ENCODE peak calls at places on chromosomes 5 and 9, in five cellular contexts. V is iris pigment epithelial cell, X is dermis microvascular lymphatic vessel endothelial cell, F is SJSA1, G is stomach. N is an unnamed sample.

GRCh38 chr5:148060309-148060708 is 3.5 kb upstream of the SPINK5 start:
- DNase-seq in V (no peak), X (no peak), F (no peak), G (no peak), N (no peak)

GRCh38 chr9:86315088-86315487 is 32.8 kb upstream of the ISCA1 start:
- DNase-seq in V (no peak), X (no peak), F (no peak), G (no peak), N (no peak)

GRCh38 chr5:108459661-108460170 is 77.8 kb upstream of the FBXL17 start:
- DNase-seq in V (no peak), X (no peak), F (no peak), G (no peak), N (no peak)

GRCh38 chr5:81389015-81389414 is 4.9 kb downstream of the ACOT12 start:
- DNase-seq in V (no peak), X (no peak), F (no peak), G (no peak), N (no peak)

GRCh38 chr5:150490754-150491153 is 17.2 kb upstream of the NDST1 start:
- DNase-seq in V (no peak), X (no peak), F (no peak), G (no peak), N (no peak)

GRCh38 chr5:14351086-14351661 is 208.0 kb downstream of the TRIO start:
- DNase-seq in V (no peak), X (no peak), F (no peak), G (no peak), N (no peak)

GRCh38 chr5:147455321-147455720 is 54.5 kb downstream of the DPYSL3 start:
- DNase-seq in V (peak), X (no peak), F (no peak), G (no peak), N (no peak)

GRCh38 chr9:90842984-90843383 is 41.4 kb downstream of the SYK start:
- DNase-seq in V (no peak), X (no peak), F (no peak), G (no peak), N (no peak)

GRCh38 chr5:138455191-138455930 is 9.9 kb upstream of the EGR1 start:
- DNase-seq in V (no peak), X (no peak), F (no peak), G (no peak), N (no peak)

GRCh38 chr5:56095579-56096102 is 100.9 kb upstream of the IL6ST start:
- DNase-seq in V (no peak), X (no peak), F (no peak), G (no peak), N (no peak)

GRCh38 chr5:36878421-36879088 is 2.0 kb downstream of the NIPBL start:
- DNase-seq in V (peak), X (no peak), F (peak), G (no peak), N (no peak)